ENCODE peak calls at places on chromosomes 7 and 10, in five cellular contexts. G is globus pallidus; F is anterior cingulate cortex; X is activated T-helper 2 cell treated with anti-CD3 and anti-CD28 coated beads, Interferon-gamma antibody, Interleukin-2, Interleukin-4, amounts not matched to agents 10 μg/mL and 5 μg/mL and 100 μg/mL, durations not matched to agents 14 hours and 24 hours and 36 hours; A is activated CD8-positive, alpha-beta memory T cell treated with anti-CD3 and anti-CD28 coated beads, Interleukin-2, amount 50 U/mL, for 4 hours. Z is an unnamed sample.

GRCh38 chr7:107697246-107698044 is 36.8 kb downstream of the SLC26A4 start:
- DNase-seq in A (no peak), X (no peak), G (no peak), F (no peak), Z (no peak)

GRCh38 chr10:154348-154747 is 19.1 kb downstream of the ZMYND11 start:
- DNase-seq in X (no peak), F (no peak), A (no peak), G (no peak), Z (no peak)

GRCh38 chr7:101470668-101471067 is 108.0 kb downstream of the COL26A1 start:
- DNase-seq in F (no peak), A (no peak), G (no peak), X (no peak), Z (no peak)

GRCh38 chr10:82742478-82742877 is 867.5 kb downstream of the NRG3 start:
- DNase-seq in F (no peak), G (no peak), A (no peak), X (no peak), Z (no peak)

GRCh38 chr10:123241391-123242141 is 87.4 kb downstream of the BUB3 start:
- DNase-seq in G (no peak), F (no peak), A (peak; percentile 22), X (no peak), Z (peak; percentile 31)

GRCh38 chr7:107090452-107090851 is 45.9 kb downstream of the PRKAR2B start:
- DNase-seq in X (no peak), F (no peak), G (peak; percentile 7), A (no peak), Z (peak; percentile 98)

GRCh38 chr7:121475806-121476205 is 79.7 kb upstream of the FAM3C start:
- DNase-seq in A (no peak), X (no peak), G (no peak), F (no peak), Z (no peak)

GRCh38 chr10:74754397-74754796 is 72.0 kb upstream of the KAT6B start:
- DNase-seq in A (no peak), F (no peak), X (no peak), G (no peak), Z (no peak)

GRCh38 chr7:128104109-128104742 is 73.0 kb upstream of the LRRC4 start:
- DNase-seq in A (peak; percentile 25), X (no peak), G (no peak), F (no peak), Z (peak; percentile 67)

GRCh38 chr10:111705026-111705425 is 478.5 kb downstream of the GPAM start:
- DNase-seq in X (no peak), G (no peak), A (no peak), F (no peak), Z (no peak)

GRCh38 chr7:28296571-28297483 is 115.5 kb upstream of the CREB5 start:
- DNase-seq in X (no peak), A (peak; percentile 49), G (peak; percentile 13), F (no peak), Z (peak; percentile 31)

GRCh38 chr10:70920519-70920918 is 32.2 kb upstream of the PCBD1 start:
- DNase-seq in G (no peak), F (no peak), A (no peak), X (no peak), Z (no peak)

GRCh38 chr7:107830410-107830809 is 27.4 kb upstream of the SLC26A3 start:
- DNase-seq in G (no peak), X (no peak), F (no peak), A (no peak), Z (no peak)

GRCh38 chr10:84291389-84291788 is 37.0 kb upstream of the CCSER2 start:
- DNase-seq in G (no peak), A (no peak), X (no peak), F (no peak), Z (no peak)

Z was measured in OCI-LY7.